ENCODE peak calls at places on chromosomes 7 and 10, in five cellular contexts. S is adrenal gland, E is GM23338, N is uterus, X is A549. M is an unnamed sample.
A peak's percentile ranks its signal among the peaks of the same experiment; 100 is the strongest.

GRCh38 chr10:24953350-24954074 is 1.1 kb upstream of the PRTFDC1 start:
- DNase-seq in S (no peak), E (no peak), N (no peak), X (no peak), M (no peak)

GRCh38 chr10:72067463-72068125 is 20.8 kb downstream of the SPOCK2 start:
- DNase-seq in S (no peak), E (no peak), N (no peak), X (no peak), M (no peak)

GRCh38 chr10:101693701-101694055 is 1.3 kb downstream of the FBXW4 start:
- DNase-seq in S (no peak), E (no peak), N (no peak), X (peak; percentile 61), M (no peak)

GRCh38 chr7:140209866-140210609 is 33.3 kb upstream of the KDM7A start:
- DNase-seq in S (peak; percentile 27), E (no peak), N (no peak), X (no peak), M (no peak)

GRCh38 chr7:28490831-28491230 is 78.5 kb downstream of the CREB5 start:
- DNase-seq in S (no peak), E (no peak), N (no peak), X (no peak), M (no peak)

GRCh38 chr7:158772916-158773315 is 56.4 kb downstream of the ESYT2 start:
- DNase-seq in S (no peak), E (peak; percentile 38), N (no peak), X (no peak), M (no peak)

GRCh38 chr7:2172311-2173183 is 60.2 kb downstream of the MAD1L1 start:
- DNase-seq in S (no peak), E (no peak), N (no peak), X (peak; percentile 52), M (peak; percentile 88)

GRCh38 chr7:2112261-2113203 is 120.2 kb downstream of the MAD1L1 start:
- DNase-seq in S (no peak), E (no peak), N (no peak), X (no peak), M (no peak)

GRCh38 chr10:119478111-119479047 is 64.1 kb downstream of the RGS10 start:
- DNase-seq in S (no peak), E (no peak), N (no peak), X (no peak), M (no peak)

DNA sequence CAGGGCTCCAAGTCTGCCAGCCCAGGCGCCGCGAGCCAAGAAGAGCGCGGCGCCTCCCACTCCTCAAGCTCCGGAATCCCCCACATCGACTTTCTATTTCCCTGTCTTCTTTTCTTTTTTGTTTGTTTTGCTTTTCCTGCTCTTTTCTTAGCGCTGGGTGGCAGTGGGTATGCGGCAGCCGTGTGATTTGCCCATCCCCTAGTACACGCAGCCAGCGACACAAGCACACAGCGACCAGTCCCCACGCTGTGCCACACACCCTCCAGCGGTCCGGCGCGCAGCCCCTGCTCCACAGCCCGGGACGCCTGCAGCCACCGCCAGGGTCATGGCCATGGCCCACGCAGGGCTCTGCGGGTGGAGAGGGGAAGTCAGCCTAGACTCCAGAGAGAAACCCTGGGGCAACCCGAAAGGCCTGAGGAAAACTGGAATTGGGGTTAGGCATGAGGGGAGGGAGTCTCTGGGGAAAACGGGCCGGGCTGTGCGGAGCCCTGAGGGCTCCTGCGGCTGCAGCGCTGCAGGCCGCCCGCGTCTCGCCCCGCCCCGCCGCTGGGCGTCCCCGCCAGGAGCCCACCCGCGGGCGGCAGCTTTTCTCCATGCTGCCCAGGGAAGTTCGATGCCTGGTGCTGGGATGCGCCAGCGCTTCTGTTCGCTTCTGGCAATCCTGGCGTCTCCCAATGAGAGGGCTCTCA is 2.5 kb downstream of the CHRM2 start:
- DNase-seq in S (no peak), E (peak; percentile 51), N (no peak), X (no peak), M (no peak)
- H3K4me3 ChIP-seq in S (no peak overlapping the region), E (peak overlapping the region; percentile 76), N (peak overlapping the region; percentile 27), X (no peak overlapping the region), M (peak overlapping the region; percentile 44)

DNA sequence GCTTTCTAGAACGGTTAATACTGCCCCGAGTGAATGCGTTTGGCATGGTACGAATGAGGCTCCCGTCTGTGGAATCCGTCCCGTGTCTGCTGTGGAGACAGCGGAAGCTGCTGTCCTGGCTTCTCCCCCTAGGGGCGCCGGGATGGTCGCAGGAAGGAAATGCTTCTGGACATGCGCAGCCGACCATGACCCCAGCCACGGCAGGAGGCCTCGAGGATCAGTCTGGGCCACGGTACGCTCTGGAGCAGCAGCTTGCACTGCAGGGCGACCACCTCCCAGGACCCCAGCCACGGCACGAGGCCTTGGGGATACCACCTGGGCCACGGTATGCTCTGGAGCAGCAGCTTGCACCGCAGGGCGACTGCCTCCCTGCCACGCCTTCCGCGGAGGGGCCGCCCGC is 107.9 kb downstream of the CYTH3 start:
- DNase-seq in S (no peak), E (peak; percentile 71), N (no peak), X (peak; percentile 37), M (no peak)
- TF ChIP-seq CTCF in S (no peak), E (peak; percentile 36), N (no peak), X (no peak), M (peak; percentile 16)

DNA sequence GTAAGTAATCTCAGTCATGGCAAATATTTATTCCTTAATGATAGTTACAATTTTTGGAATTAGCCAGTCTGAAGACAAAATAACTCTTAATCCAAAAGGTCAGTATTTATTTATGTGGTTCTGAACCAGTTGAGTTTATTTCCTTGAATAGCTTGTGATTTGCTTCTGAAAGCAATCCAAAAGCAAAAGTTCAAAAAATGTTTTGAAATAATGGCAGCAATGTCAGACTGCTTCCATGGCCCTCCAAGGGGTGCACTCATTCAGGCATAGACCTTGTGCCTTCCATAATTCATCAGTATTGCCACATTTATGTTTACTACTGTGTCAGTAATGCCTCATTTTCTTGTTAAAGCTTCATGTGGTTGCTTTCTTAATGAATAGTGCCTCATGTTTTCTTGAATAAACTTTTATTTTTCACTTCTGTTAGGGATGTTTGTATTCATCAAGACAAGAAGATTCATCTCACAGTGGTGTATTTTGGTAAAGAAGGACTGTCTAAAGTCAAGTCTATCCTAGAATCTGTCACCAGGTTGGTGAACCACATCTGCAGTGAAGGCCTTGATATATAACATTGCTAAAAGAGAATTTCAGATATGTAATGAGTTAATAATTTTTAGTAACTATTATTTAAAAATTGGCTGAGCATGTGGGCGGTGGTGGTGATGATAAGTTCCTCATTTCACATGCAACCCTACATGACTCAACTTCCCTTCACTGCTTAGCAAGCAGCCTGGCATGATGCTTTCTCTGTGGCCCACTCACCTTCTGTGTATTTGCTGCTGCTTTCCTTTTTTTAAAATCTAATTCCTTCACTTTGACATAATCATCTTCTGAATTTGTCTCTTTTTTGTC is 22.0 kb downstream of the CSGALNACT2 start:
- DNase-seq in S (no peak), E (no peak), N (no peak), X (no peak), M (no peak)
- H3K4me3 ChIP-seq in S (no peak overlapping the region), E (no peak overlapping the region), N (no peak overlapping the region), X (no peak overlapping the region), M (no peak overlapping the region)

DNA sequence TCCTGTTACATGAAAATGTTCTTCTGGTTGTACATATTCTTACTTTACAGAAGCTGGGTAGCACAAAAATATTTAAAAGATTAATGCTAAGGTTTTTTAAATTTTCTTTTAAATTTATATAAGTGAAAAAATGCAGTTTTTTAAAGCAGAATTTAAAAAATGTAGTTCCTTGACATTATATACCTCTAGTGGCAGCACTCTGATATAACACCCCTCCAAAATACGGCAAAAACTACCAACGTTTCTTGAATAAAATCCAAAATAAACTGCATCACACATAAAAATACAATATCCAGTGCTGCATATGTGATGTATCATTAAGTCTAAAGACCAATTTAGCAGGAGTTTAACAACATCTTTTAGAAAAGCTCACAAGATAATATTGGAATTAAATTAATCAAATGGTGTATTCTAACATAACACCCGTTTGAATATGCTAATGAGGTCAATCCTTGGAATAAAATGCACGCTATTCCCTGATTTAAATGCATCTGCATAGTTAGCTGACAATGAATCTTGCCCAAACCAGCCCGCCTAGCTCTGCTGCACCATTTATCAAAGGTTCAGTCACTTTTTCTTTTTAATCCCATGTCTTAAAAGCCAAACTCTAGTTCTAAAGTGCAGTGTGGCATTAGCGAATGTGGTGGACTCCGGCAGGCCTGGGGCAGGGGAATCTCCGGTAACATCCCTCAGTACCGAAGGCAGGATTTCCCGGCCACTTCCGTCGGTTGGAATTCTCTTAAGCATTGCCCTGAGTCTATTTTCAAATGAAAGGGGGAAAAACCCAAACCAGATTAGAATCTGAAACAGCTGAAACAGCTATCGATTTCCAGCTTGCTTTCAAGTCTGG is 1.2 kb downstream of the TCERG1L start:
- DNase-seq in S (no peak), E (peak; percentile 24), N (no peak), X (no peak), M (no peak)
- TF ChIP-seq CTCF in S (peak; percentile 32), E (peak; percentile 53), N (no peak), X (no peak), M (peak; percentile 10)

DNA sequence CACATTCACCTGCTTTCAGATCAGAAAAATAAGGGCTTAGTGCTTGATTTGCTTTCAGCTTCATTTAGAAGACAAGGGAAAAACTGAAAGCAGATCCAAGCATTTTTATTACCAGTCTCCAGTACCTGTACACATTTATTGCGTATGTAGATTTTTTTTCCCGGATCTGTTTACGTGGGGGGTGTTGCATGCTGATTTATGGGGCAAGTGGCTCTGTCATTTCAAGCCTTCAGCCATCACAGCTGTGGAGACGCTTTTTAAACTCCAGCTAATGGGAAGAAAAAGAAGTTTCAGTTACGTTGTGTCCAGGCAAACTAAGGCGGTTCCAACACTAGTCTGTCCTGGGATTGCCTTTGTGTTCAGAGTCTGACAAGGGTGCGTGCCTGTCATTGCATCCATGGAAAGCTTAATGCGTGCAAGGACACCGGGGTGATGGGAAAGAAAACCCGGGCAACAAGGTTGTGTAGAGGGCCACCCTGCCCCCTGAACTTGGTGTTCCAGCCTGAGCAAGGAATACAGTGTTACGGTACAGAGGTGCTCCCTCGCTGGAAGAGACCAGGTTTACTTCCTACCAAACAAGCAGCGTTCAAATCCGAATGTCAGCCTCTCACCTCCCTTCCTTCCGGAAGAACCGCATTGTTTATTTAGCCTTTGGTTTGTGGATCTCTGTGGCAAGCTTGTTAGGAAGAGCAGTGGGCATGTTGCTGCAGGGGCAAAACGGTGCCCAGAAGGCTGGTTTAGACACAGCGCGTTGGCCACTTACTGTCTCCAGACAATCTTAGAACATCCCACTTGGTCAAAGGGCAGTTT is 128.2 kb downstream of the FGFR2 start:
- DNase-seq in S (no peak), E (no peak), N (no peak), X (no peak), M (no peak)
- H3K4me3 ChIP-seq in S (no peak overlapping the region), E (no peak overlapping the region), N (no peak overlapping the region), X (no peak overlapping the region), M (no peak overlapping the region)

M was measured in HFF-Myc.